ENCODE peak calls at places on chromosomes 4 and X, in six cellular contexts. L is activated T-cell treated with anti-CD3 and anti-CD28 coated beads, Interleukin-2, amount 50 U/mL, for 1 hour; N is upper lobe of right lung; G is mammary epithelial cell; X is iris pigment epithelial cell; R is adrenal gland. Y is an unnamed sample.

GRCh38 chrX:24298191-24298590 is 15.7 kb downstream of the SUPT20HL2 start:
- DNase-seq in X (peak; percentile 24), G (no peak), R (no peak), N (no peak), L (no peak), Y (no peak)

GRCh38 chr4:24527371-24527770 is 57.0 kb downstream of the DHX15 start:
- DNase-seq in L (no peak), X (peak; percentile 74), N (no peak), G (no peak), R (no peak), Y (no peak)

GRCh38 chr4:173572493-173573129 is 42.6 kb upstream of the HAND2 start:
- DNase-seq in L (no peak), R (no peak), G (no peak), N (no peak), X (no peak), Y (no peak)

GRCh38 chrX:152733261-152733975 is at the start of the genes CSAG1 and MAGEA12:
- DNase-seq in R (no peak), L (no peak), X (no peak), G (no peak), N (no peak), Y (no peak)

GRCh38 chr4:138562544-138562961 is 320.4 kb upstream of the SLC7A11 start:
- DNase-seq in L (no peak), G (peak; percentile 44), R (no peak), X (peak; percentile 72), N (no peak), Y (no peak)

GRCh38 chrX:10620121-10620699 is at the start of gene MID1:
- DNase-seq in G (peak; percentile 79), N (peak; percentile 80), X (peak; percentile 90), L (no peak), R (peak; percentile 78), Y (peak; percentile 65)

GRCh38 chr4:165457793-165458192 is 79.0 kb downstream of the CPE start:
- DNase-seq in N (no peak), R (no peak), G (no peak), L (no peak), X (no peak), Y (no peak)

GRCh38 chr4:99180367-99181169 is 36.5 kb upstream of the ADH4 start:
- DNase-seq in L (no peak), G (peak; percentile 74), X (peak; percentile 60), R (peak; percentile 19), N (no peak), Y (no peak)

GRCh38 chrX:108270739-108271396 is 167.4 kb downstream of the COL4A6 start:
- DNase-seq in X (peak; percentile 45), L (no peak), G (peak; percentile 46), R (no peak), N (no peak), Y (no peak)

GRCh38 chr4:94871644-94872305 is 114.0 kb downstream of the BMPR1B start:
- DNase-seq in L (no peak), G (no peak), N (no peak), X (peak; percentile 39), R (no peak), Y (no peak)

GRCh38 chr4:2662598-2662997 is 93.5 kb downstream of the TNIP2 start:
- DNase-seq in L (no peak), X (peak; percentile 98), G (peak; percentile 52), R (no peak), N (no peak), Y (no peak)

GRCh38 chr4:175456131-175456530 is 355.9 kb downstream of the GPM6A start:
- DNase-seq in X (peak; percentile 64), G (peak; percentile 15), R (no peak), N (no peak), L (no peak), Y (no peak)

GRCh38 chr4:6336166-6336565 is 66.5 kb downstream of the WFS1 start:
- DNase-seq in N (no peak), G (no peak), X (no peak), R (no peak), L (no peak), Y (no peak)

GRCh38 chr4:20403846-20404245 is 152.1 kb downstream of the SLIT2 start:
- DNase-seq in L (no peak), N (no peak), X (no peak), R (no peak), G (no peak), Y (no peak)

GRCh38 chr4:153137677-153138630 is 66.3 kb upstream of the TRIM2 start:
- DNase-seq in L (no peak), G (no peak), N (no peak), X (no peak), R (no peak), Y (no peak)

GRCh38 chrX:18702362-18703195 is 4.9 kb upstream of the PPEF1 start:
- DNase-seq in R (no peak), X (peak; percentile 75), G (no peak), N (no peak), L (no peak), Y (no peak)

GRCh38 chrX:34578237-34578636 is 78.8 kb downstream of the TMEM47 start:
- DNase-seq in G (peak; percentile 10), N (no peak), L (no peak), R (no peak), X (peak; percentile 42), Y (no peak)

GRCh38 chr4:83109480-83110221 is 4.9 kb downstream of the PLAC8 start:
- DNase-seq in X (peak; percentile 30), L (peak; percentile 53), R (peak; percentile 31), N (peak; percentile 78), G (no peak), Y (peak; percentile 50)

GRCh38 chrX:21973321-21974010 is 33.0 kb downstream of the SMS start:
- DNase-seq in G (no peak), X (no peak), N (no peak), R (no peak), L (no peak), Y (no peak)

GRCh38 chrX:43640481-43640880 is 15.6 kb upstream of the MAOA start:
- DNase-seq in X (no peak), N (no peak), L (no peak), R (no peak), G (no peak), Y (no peak)

GRCh38 chr4:126794363-126794762 is 838.4 kb upstream of the INTU start:
- DNase-seq in L (no peak), R (no peak), N (no peak), G (peak; percentile 64), X (peak; percentile 89), Y (no peak)

GRCh38 chrX:107626916-107627315 is 1.4 kb upstream of the PRPS1 start:
- DNase-seq in X (no peak), N (no peak), L (no peak), R (no peak), G (no peak), Y (no peak)

GRCh38 chrX:11138498-11139390 is 27.6 kb downstream of the HCCS start:
- DNase-seq in X (no peak), L (no peak), G (no peak), N (no peak), R (no peak), Y (peak; percentile 29)

GRCh38 chrX:2449135-2449886 is 51.5 kb downstream of the DHRSX start:
- DNase-seq in L (no peak), N (peak; percentile 28), X (no peak), G (no peak), R (no peak), Y (no peak)

GRCh38 chrX:124362761-124363160 is 16.4 kb downstream of the SH2D1A start:
- DNase-seq in R (no peak), X (no peak), G (no peak), N (no peak), L (no peak), Y (no peak)

Y was measured in right lobe of liver.